ENCODE peak calls at places on chromosome 5, in four cellular contexts. X is adrenal gland, J is H1, K is tibial artery. Q is an unnamed sample.

GRCh38 chr5:179239256-179240135 is 105.8 kb downstream of the ADAMTS2 start:
- DNase-seq in X (no peak), J (no peak), K (peak; percentile 39), Q (no peak)

GRCh38 chr5:96331681-96332361 is 101.2 kb downstream of the PCSK1 start:
- DNase-seq in X (no peak), J (no peak), K (no peak), Q (no peak)

GRCh38 chr5:169945831-169946261 is 34.4 kb downstream of the INSYN2B start:
- DNase-seq in X (peak; percentile 24), J (peak; percentile 49), K (no peak), Q (peak; percentile 46)

GRCh38 chr5:332843-333242 is 11.3 kb downstream of the AHRR start:
- DNase-seq in X (no peak), J (no peak), K (no peak), Q (no peak)

GRCh38 chr5:178479261-178479660 is 110.9 kb downstream of the COL23A1 start:
- DNase-seq in X (no peak), J (no peak), K (peak; percentile 20), Q (no peak)

GRCh38 chr5:95591490-95591901 is 28.4 kb upstream of the GPR150 start:
- DNase-seq in X (peak; percentile 2), J (no peak), K (no peak), Q (no peak)

GRCh38 chr5:1959231-1959630 is 76.5 kb upstream of the IRX4 start:
- DNase-seq in X (no peak), J (peak; percentile 4), K (no peak), Q (no peak)

GRCh38 chr5:8831854-8832253 is 714.0 kb downstream of the SEMA5A start:
- DNase-seq in X (no peak), J (no peak), K (no peak), Q (no peak)

GRCh38 chr5:148414848-148415247 is 31.1 kb downstream of the FBXO38 start:
- DNase-seq in X (no peak), J (no peak), K (no peak), Q (no peak)

GRCh38 chr5:130616161-130616560 is 548.9 kb downstream of the HINT1 start:
- DNase-seq in X (no peak), J (no peak), K (no peak), Q (no peak)

GRCh38 chr5:2499917-2500316 is 251.6 kb downstream of the IRX2 start:
- DNase-seq in X (no peak), J (no peak), K (no peak), Q (no peak)

GRCh38 chr5:135443329-135443960 is 3.7 kb downstream of the DCANP1 start:
- DNase-seq in X (no peak), J (peak; percentile 35), K (no peak), Q (no peak)

GRCh38 chr5:174229640-174230350 is 184.3 kb downstream of the NSG2 start:
- DNase-seq in X (no peak), J (no peak), K (no peak), Q (no peak)

GRCh38 chr5:131644822-131645221 is 9.8 kb upstream of the RAPGEF6 start:
- DNase-seq in X (no peak), J (no peak), K (no peak), Q (no peak)

GRCh38 chr5:133229931-133230664 is 178.3 kb downstream of the HSPA4 start:
- DNase-seq in X (no peak), J (no peak), K (no peak), Q (no peak)

GRCh38 chr5:92912280-92912679 is 668.7 kb downstream of the NR2F1-AS1 start:
- DNase-seq in X (no peak), J (no peak), K (no peak), Q (no peak)

GRCh38 chr5:93267276-93267675 is 313.7 kb downstream of the NR2F1-AS1 start:
- DNase-seq in X (no peak), J (no peak), K (peak; percentile 55), Q (no peak)

GRCh38 chr5:107672212-107673105 is 1.7 kb upstream of the EFNA5 start:
- DNase-seq in X (peak; percentile 52), J (peak; percentile 77), K (peak; percentile 91), Q (peak; percentile 97)

GRCh38 chr5:127428748-127429147 is 88.7 kb upstream of the PRRC1 start:
- DNase-seq in X (no peak), J (no peak), K (no peak), Q (no peak)

GRCh38 chr5:173290477-173291131 is 37.6 kb downstream of the STC2 start:
- DNase-seq in X (no peak), J (no peak), K (no peak), Q (no peak)

GRCh38 chr5:107466233-107466769 is 204.4 kb downstream of the EFNA5 start:
- DNase-seq in X (no peak), J (no peak), K (no peak), Q (peak; percentile 90)

GRCh38 chr5:128227984-128228383 is 144.4 kb downstream of the SLC12A2 start:
- DNase-seq in X (no peak), J (no peak), K (no peak), Q (no peak)

GRCh38 chr5:104088876-104089778 is 526.5 kb upstream of the NUDT12 start:
- DNase-seq in X (no peak), J (no peak), K (no peak), Q (no peak)

GRCh38 chr5:124720589-124720988 is 25.9 kb downstream of the ZNF608 start:
- DNase-seq in X (no peak), J (no peak), K (no peak), Q (no peak)

GRCh38 chr5:150600951-150601773 is 39.3 kb upstream of the SYNPO start:
- DNase-seq in X (no peak), J (no peak), K (no peak), Q (no peak)

GRCh38 chr5:39076757-39077475 is 2.7 kb upstream of the RICTOR start:
- DNase-seq in X (no peak), J (no peak), K (no peak), Q (no peak)

GRCh38 chr5:73494716-73495115 is 3.5 kb upstream of the BTF3 start:
- DNase-seq in X (no peak), J (no peak), K (no peak), Q (no peak)

GRCh38 chr5:1974501-1975405 is 92.0 kb upstream of the IRX4 start:
- DNase-seq in X (no peak), J (no peak), K (no peak), Q (no peak)

GRCh38 chr5:80125962-80126480 is 90.9 kb downstream of the THBS4 start:
- DNase-seq in X (no peak), J (no peak), K (no peak), Q (no peak)

GRCh38 chr5:10786835-10787234 is 25.8 kb upstream of the DAP start:
- DNase-seq in X (no peak), J (no peak), K (no peak), Q (no peak)

GRCh38 chr5:102600964-102601363 is 102.2 kb upstream of the SLCO6A1 start:
- DNase-seq in X (peak; percentile 22), J (no peak), K (no peak), Q (no peak)

GRCh38 chr5:142201471-142201887 is 92.9 kb downstream of the NDFIP1 start:
- DNase-seq in X (no peak), J (no peak), K (no peak), Q (no peak)

GRCh38 chr5:107112207-107112606 is 558.5 kb downstream of the EFNA5 start:
- DNase-seq in X (no peak), J (no peak), K (no peak), Q (no peak)

GRCh38 chr5:124504081-124504916 is 242.1 kb downstream of the ZNF608 start:
- DNase-seq in X (no peak), J (no peak), K (no peak), Q (no peak)

GRCh38 chr5:109387408-109387974 is 22.3 kb downstream of the PJA2 start:
- DNase-seq in X (no peak), J (no peak), K (no peak), Q (no peak)

GRCh38 chr5:109390188-109390587 is 19.6 kb downstream of the PJA2 start:
- DNase-seq in X (no peak), J (no peak), K (no peak), Q (no peak)

GRCh38 chr5:109388407-109388806 is 21.4 kb downstream of the PJA2 start:
- DNase-seq in X (no peak), J (no peak), K (no peak), Q (no peak)
- H3K4me3 ChIP-seq in X (no peak overlapping the region), J (no peak overlapping the region), K (no peak overlapping the region), Q (no peak overlapping the region)

GRCh38 chr5:139903805-139904565 is 108.4 kb downstream of the PSD2 start:
- DNase-seq in X (peak; percentile 42), J (peak; percentile 78), K (peak; percentile 62), Q (no peak)
- H3K4me3 ChIP-seq in X (no peak overlapping the region), J (peak overlapping the region; percentile 51), K (peak overlapping the region; percentile 41), Q (peak overlapping the region; percentile 5)

DNA sequence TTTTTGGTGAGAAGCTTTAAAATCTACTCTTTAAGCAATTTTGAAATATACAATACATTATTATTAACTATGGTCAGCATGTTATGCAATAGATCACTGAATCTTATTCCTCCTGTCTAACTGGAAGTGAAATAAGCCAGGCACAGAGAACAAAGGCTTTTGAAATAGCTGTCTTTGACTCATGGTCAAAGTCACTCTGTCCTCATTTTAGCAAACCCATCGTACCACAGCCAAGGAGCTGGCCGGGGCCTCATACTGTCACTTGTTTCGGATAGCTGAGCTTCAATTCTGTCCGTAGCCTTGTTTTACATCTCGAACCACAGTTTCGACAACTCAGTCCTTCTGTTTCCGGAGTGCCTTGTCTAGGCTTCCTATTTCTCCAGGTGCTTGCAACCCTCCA is 19.2 kb downstream of the ADCY2 start:
- DNase-seq in X (no peak), J (no peak), K (no peak), Q (no peak)
- H3K4me3 ChIP-seq in X (no peak overlapping the region), J (no peak overlapping the region), K (no peak overlapping the region), Q (no peak overlapping the region)

GRCh38 chr5:141100243-141100805 is at the start of gene PCDHB3:
- DNase-seq in X (peak; percentile 10), J (peak; percentile 87), K (no peak), Q (no peak)
- H3K4me3 ChIP-seq in X (no peak within 1 kb of the TSS), J (peak within 1 kb of the TSS; percentile 8), K (no peak within 1 kb of the TSS), Q (no peak within 1 kb of the TSS)

GRCh38 chr5:74543162-74543995 is 97.1 kb downstream of the ENC1 start:
- DNase-seq in X (peak; percentile 29), J (no peak), K (no peak), Q (peak; percentile 86)
- H3K4me3 ChIP-seq in X (no peak overlapping the region), J (no peak overlapping the region), K (no peak overlapping the region), Q (peak overlapping the region; percentile 31)

GRCh38 chr5:76427481-76428140 is 24.5 kb downstream of the IQGAP2 start:
- DNase-seq in X (no peak), J (peak; percentile 61), K (no peak), Q (no peak)

GRCh38 chr5:76426391-76426802 is 23.3 kb downstream of the IQGAP2 start:
- DNase-seq in X (no peak), J (peak; percentile 55), K (no peak), Q (no peak)

GRCh38 chr5:76422742-76423141 is 19.7 kb downstream of the IQGAP2 start:
- DNase-seq in X (no peak), J (no peak), K (no peak), Q (no peak)

GRCh38 chr5:76422175-76422574 is 19.1 kb downstream of the IQGAP2 start:
- DNase-seq in X (no peak), J (no peak), K (no peak), Q (no peak)

DNA sequence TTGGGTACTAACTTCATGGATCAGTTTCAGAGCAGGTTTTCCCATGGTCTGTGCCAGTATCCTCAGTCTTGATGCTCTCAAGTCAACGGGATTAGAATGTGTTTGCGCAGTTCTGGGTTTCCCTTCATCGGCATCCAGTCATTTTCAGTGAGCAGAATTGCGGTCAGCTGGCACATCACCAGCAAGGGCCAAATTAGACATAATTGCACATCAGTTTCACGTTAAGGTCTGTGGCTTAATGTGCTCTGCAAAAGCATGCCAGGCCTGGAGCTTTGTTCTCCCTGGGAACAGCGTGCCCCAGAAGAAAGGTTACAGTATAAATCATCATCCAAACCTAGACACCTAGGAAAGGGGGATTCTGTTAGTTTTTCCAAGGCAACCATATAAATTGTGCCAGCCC is 22.9 kb downstream of the IQGAP2 start:
- DNase-seq in X (no peak), J (no peak), K (no peak), Q (no peak)
- H3K4me3 ChIP-seq in X (no peak overlapping the region), J (peak overlapping the region; percentile 0), K (no peak overlapping the region), Q (no peak overlapping the region)